ENCODE peak calls at places on chromosome 4, in seven cellular contexts. Q is head of caudate nucleus, V is AG04450, M is putamen, O is SW480, X is T-helper 1 cell, S is A673. Y is an unnamed sample.

GRCh38 chr4:36198068-36198808 is 46.1 kb downstream of the ARAP2 start:
- DNase-seq in Q (no peak), V (no peak), M (no peak), O (no peak), X (no peak), S (no peak), Y (no peak)

GRCh38 chr4:8393593-8394038 is 46.9 kb downstream of the ACOX3 start:
- DNase-seq in Q (peak; percentile 54), V (peak; percentile 90), M (peak; percentile 82), O (no peak), X (no peak), S (no peak), Y (no peak)

GRCh38 chr4:154078504-154079350 is 289.8 kb upstream of the SFRP2 start:
- DNase-seq in Q (no peak), V (no peak), M (no peak), O (no peak), X (no peak), S (no peak), Y (no peak)

GRCh38 chr4:95529941-95530340 is 18.8 kb downstream of the UNC5C start:
- DNase-seq in Q (no peak), V (no peak), M (no peak), O (no peak), X (no peak), S (no peak), Y (no peak)

GRCh38 chr4:183299464-183299863 is 20.6 kb downstream of the CLDN22 start:
- DNase-seq in Q (no peak), V (no peak), M (no peak), O (no peak), X (no peak), S (no peak), Y (no peak)

GRCh38 chr4:4559596-4559995 is 17.7 kb upstream of the STX18 start:
- DNase-seq in Q (no peak), V (no peak), M (no peak), O (no peak), X (no peak), S (no peak), Y (no peak)

GRCh38 chr4:18566970-18567799 is 545.6 kb upstream of the LCORL start:
- DNase-seq in Q (no peak), V (no peak), M (no peak), O (no peak), X (no peak), S (no peak), Y (no peak)

GRCh38 chr4:60315586-60315985 is 884.5 kb upstream of the ADGRL3 start:
- DNase-seq in Q (no peak), V (no peak), M (no peak), O (no peak), X (no peak), S (no peak), Y (no peak)

GRCh38 chr4:121736735-121737351 is 28.1 kb downstream of the SMIM43 start:
- DNase-seq in Q (no peak), V (no peak), M (peak; percentile 6), O (peak; percentile 47), X (no peak), S (peak; percentile 72), Y (no peak)

GRCh38 chr4:8528713-8529112 is 51.5 kb upstream of the GPR78 start:
- DNase-seq in Q (no peak), V (no peak), M (no peak), O (peak; percentile 28), X (no peak), S (no peak), Y (no peak)

GRCh38 chr4:186225848-186226247 is 1.5 kb upstream of the KLKB1 start:
- DNase-seq in Q (no peak), V (no peak), M (no peak), O (no peak), X (no peak), S (no peak), Y (no peak)

GRCh38 chr4:70722199-70722791 is 531 bp downstream of the RUFY3 start:
- DNase-seq in Q (no peak), V (no peak), M (peak; percentile 48), O (peak; percentile 44), X (no peak), S (no peak), Y (peak; percentile 41)

GRCh38 chr4:120055167-120055566 is 11.5 kb downstream of the MAD2L1 start:
- DNase-seq in Q (no peak), V (no peak), M (no peak), O (no peak), X (no peak), S (no peak), Y (no peak)

GRCh38 chr4:154954117-154954516 is 173.0 kb downstream of the RBM46 start:
- DNase-seq in Q (no peak), V (no peak), M (no peak), O (no peak), X (no peak), S (no peak), Y (no peak)

GRCh38 chr4:24988776-24989175 is 42.0 kb downstream of the LGI2 start:
- DNase-seq in Q (no peak), V (no peak), M (peak; percentile 27), O (peak; percentile 32), X (no peak), S (peak; percentile 42), Y (no peak)

Y was measured in CD8-positive, alpha-beta T cell.